ENCODE peak calls at places on chromosomes 3 and 15, in four cellular contexts. One of them, this sample, is unnamed.

GRCh38 chr3:188697127-188697526 is 474.6 kb upstream of the TPRG1 start:
- DNase-seq in H9: no peak
- DNase-seq in CD4-positive, alpha-beta T cell: no peak
- DNase-seq in Panc1: no peak
- DNase-seq in this sample: no peak

GRCh38 chr3:122594025-122594424 is 16.6 kb downstream of the PARP15 start:
- DNase-seq in CD4-positive, alpha-beta T cell: no peak
- DNase-seq in Panc1: no peak
- DNase-seq in H9: no peak
- DNase-seq in this sample: no peak

GRCh38 chr15:81612631-81613030 is 238.6 kb upstream of the TMC3 start:
- DNase-seq in Panc1: no peak
- DNase-seq in H9: peak; percentile 83
- DNase-seq in CD4-positive, alpha-beta T cell: no peak
- DNase-seq in this sample: no peak

GRCh38 chr15:42101861-42102260 is 7.5 kb upstream of the PLA2G4D start:
- DNase-seq in Panc1: no peak
- DNase-seq in CD4-positive, alpha-beta T cell: no peak
- DNase-seq in H9: no peak
- DNase-seq in this sample: no peak

GRCh38 chr15:79678032-79678701 is 218.6 kb downstream of the MTHFS start:
- DNase-seq in CD4-positive, alpha-beta T cell: no peak
- DNase-seq in Panc1: no peak
- DNase-seq in H9: no peak
- DNase-seq in this sample: no peak

GRCh38 chr3:23991236-23992050 is 46.4 kb downstream of the NR1D2 start:
- DNase-seq in CD4-positive, alpha-beta T cell: no peak
- DNase-seq in H9: no peak
- DNase-seq in Panc1: no peak
- DNase-seq in this sample: no peak

GRCh38 chr15:70758790-70759462 is 4.4 kb downstream of the UACA start:
- DNase-seq in CD4-positive, alpha-beta T cell: no peak
- DNase-seq in H9: no peak
- DNase-seq in Panc1: no peak
- DNase-seq in this sample: no peak

GRCh38 chr3:123124936-123125335 is 58.1 kb downstream of the PDIA5 start:
- DNase-seq in CD4-positive, alpha-beta T cell: no peak
- DNase-seq in Panc1: no peak
- DNase-seq in H9: no peak
- DNase-seq in this sample: no peak

DNA sequence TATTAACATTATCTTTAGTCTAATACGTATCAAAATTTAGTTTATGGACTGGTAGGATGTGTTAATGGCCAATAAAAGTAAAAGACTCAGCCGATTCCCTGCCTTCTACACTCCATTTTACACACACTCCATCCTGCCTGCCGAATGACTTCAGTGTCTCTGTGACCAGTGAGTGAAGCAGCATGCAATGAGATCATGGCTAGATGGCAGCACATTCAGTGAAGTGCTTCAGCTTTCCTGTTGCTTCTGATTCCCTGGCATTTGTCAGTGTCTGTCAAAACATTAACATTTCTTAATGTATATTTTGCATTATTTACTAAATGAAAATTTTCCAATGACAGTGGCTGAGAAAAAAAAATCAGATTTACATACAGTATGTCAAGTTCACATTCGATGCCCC is 412.0 kb downstream of the FHIT start:
- DNase-seq in Panc1: no peak
- DNase-seq in H9: no peak
- DNase-seq in CD4-positive, alpha-beta T cell: no peak
- DNase-seq in this sample: no peak
- TF ChIP-seq CTCF in Panc1: no peak
- TF ChIP-seq CTCF in H9: no peak
- TF ChIP-seq CTCF in CD4-positive, alpha-beta T cell: no peak
- TF ChIP-seq CTCF in this sample: no peak

DNA sequence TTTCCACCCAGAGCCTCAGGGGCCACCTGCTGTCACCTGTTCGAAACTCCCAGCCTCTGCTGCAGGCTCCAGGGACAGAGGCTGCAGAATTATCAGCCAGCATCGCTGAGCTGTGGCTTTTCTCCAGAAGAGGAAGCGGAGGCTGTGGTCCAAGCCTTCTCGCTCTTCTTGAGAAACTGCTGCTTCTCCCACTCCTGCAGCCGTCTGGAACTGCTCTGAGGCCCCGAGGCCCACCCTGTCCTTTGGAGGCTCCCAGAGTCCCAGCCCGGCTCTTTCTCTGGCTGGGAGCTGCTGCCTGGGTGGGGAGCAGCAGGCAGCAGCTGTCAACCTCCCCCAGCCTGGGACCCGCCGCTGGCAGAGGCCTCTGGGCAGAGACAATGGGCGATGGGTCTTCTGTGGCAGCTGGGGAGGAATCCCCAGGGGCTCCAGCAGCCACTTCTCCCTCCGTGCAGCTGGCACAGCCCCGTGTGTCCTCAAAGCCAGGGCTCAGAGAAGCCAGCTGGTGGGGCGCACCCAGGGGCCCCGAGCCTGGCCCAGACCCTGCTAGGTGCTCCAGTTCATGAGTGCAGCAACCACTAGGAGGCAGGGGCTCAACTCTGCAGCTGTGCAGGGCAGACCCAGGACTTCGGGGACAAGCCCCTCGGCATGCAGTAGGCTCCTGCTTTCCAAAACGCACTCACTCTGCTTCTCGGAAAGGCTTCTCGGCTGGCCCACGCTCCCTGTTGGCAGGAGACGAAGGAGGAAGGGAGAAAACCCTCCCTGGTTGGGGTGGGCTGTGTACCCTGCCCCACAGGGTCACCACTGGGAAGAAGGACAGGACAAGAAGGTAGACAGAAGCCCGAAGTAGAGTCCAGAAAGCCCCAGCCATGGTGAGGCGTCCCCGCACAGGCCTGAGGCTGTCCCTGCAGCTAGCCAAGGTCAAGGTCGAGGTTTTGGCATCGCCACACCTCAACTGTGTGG is 49.9 kb upstream of the FURIN start:
- DNase-seq in H9: peak; percentile 68
- DNase-seq in CD4-positive, alpha-beta T cell: no peak
- DNase-seq in Panc1: no peak
- DNase-seq in this sample: no peak
- TF ChIP-seq CTCF in H9: peak; percentile 59
- TF ChIP-seq CTCF in CD4-positive, alpha-beta T cell: peak; percentile 22
- TF ChIP-seq CTCF in Panc1: no peak
- TF ChIP-seq CTCF in this sample: no peak

DNA sequence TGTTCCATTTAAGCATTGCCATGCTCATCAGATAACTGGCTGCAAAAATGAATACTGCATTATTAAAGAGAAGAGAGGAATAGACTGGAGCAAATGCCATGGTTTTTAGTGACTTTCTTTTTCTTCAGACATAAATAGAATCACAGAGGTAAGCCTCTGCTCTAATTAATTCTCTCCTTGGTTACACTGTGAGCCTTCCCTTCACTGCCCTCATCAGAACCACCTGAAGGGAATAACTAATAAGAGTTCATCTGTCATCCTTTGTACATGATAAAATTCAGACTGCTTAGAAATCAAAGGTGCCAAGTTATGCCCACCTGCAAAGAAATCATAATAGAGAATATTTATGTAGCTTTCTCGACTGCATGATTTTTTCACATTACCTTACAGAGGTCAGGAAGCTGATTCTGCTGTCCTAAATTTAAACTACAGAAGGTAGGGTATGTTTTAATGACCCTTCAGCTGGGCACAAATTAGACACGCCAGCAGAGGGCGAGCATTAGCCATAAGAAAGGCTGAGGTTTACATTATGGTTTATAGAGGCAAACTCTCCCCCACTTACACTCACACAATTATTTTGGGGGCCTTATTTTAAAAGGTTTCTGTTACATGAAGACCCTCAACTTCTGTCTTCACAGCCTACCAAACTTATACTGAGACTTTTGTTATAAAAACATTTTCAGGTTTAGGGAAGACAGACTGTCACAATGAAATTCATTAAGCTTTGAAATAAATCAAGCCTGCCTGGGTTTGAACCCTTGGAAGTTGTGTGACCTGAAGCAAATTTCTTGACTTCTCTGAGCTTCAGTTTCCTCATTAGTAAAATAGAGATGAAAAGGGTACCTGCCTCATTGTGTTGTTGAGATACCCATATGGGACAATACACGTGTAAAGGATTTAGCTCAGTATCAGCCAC is 15.3 kb upstream of the UNC13C start:
- DNase-seq in H9: peak; percentile 30
- DNase-seq in Panc1: no peak
- DNase-seq in CD4-positive, alpha-beta T cell: no peak
- DNase-seq in this sample: no peak
- TF ChIP-seq CTCF in H9: peak; percentile 77
- TF ChIP-seq CTCF in Panc1: peak; percentile 76
- TF ChIP-seq CTCF in CD4-positive, alpha-beta T cell: no peak
- TF ChIP-seq CTCF in this sample: peak; percentile 53

GRCh38 chr15:84878504-84878903 is 6.0 kb upstream of the SLC28A1 start:
- DNase-seq in H9: peak; percentile 82
- DNase-seq in CD4-positive, alpha-beta T cell: peak; percentile 48
- DNase-seq in Panc1: peak; percentile 17
- DNase-seq in this sample: no peak
- TF ChIP-seq CTCF in H9: peak; percentile 80
- TF ChIP-seq CTCF in CD4-positive, alpha-beta T cell: peak; percentile 40
- TF ChIP-seq CTCF in Panc1: no peak
- TF ChIP-seq CTCF in this sample: peak; percentile 35

GRCh38 chr3:156471431-156471830 is 83.5 kb downstream of the SSR3 start:
- DNase-seq in H9: no peak
- DNase-seq in Panc1: no peak
- DNase-seq in CD4-positive, alpha-beta T cell: no peak
- DNase-seq in this sample: no peak

GRCh38 chr3:156473341-156473740 is 81.6 kb downstream of the SSR3 start:
- DNase-seq in H9: no peak
- DNase-seq in CD4-positive, alpha-beta T cell: no peak
- DNase-seq in Panc1: no peak
- DNase-seq in this sample: no peak

GRCh38 chr3:156469456-156469855 is 85.5 kb downstream of the SSR3 start:
- DNase-seq in CD4-positive, alpha-beta T cell: no peak
- DNase-seq in Panc1: no peak
- DNase-seq in H9: no peak
- DNase-seq in this sample: no peak

GRCh38 chr3:156474560-156475389 is 80.1 kb downstream of the SSR3 start:
- DNase-seq in Panc1: no peak
- DNase-seq in CD4-positive, alpha-beta T cell: no peak
- DNase-seq in H9: peak; percentile 56
- DNase-seq in this sample: no peak

GRCh38 chr3:156472150-156472549 is 82.8 kb downstream of the SSR3 start:
- DNase-seq in Panc1: no peak
- DNase-seq in H9: no peak
- DNase-seq in CD4-positive, alpha-beta T cell: no peak
- DNase-seq in this sample: no peak
- TF ChIP-seq CTCF in Panc1: peak; percentile 19
- TF ChIP-seq CTCF in H9: no peak
- TF ChIP-seq CTCF in CD4-positive, alpha-beta T cell: peak; percentile 47
- TF ChIP-seq CTCF in this sample: no peak

GRCh38 chr3:119380697-119381096 is 82.7 kb downstream of the TMEM39A start:
- DNase-seq in Panc1: no peak
- DNase-seq in CD4-positive, alpha-beta T cell: no peak
- DNase-seq in H9: no peak
- DNase-seq in this sample: no peak
- TF ChIP-seq CTCF in Panc1: no peak
- TF ChIP-seq CTCF in CD4-positive, alpha-beta T cell: no peak
- TF ChIP-seq CTCF in H9: no peak
- TF ChIP-seq CTCF in this sample: no peak

This sample was measured in mesothelial cell of epicardium.